ENCODE peak calls at places on chromosomes 7 and 10, in eight cellular contexts. One of them, this sample, is unnamed.

GRCh38 chr10:75495434-75496190 is 64.2 kb downstream of the LRMDA start:
- DNase-seq in ascending aorta: no peak
- DNase-seq in left ventricle myocardium inferior: no peak
- DNase-seq in lower lobe of right lung: no peak
- DNase-seq in CD8-positive, alpha-beta T cell: no peak
- DNase-seq in breast epithelium: no peak
- DNase-seq in K562: no peak
- DNase-seq in brain microvascular endothelial cell: no peak
- DNase-seq in this sample: no peak

GRCh38 chr7:5495581-5496375 is 72.1 kb upstream of the TNRC18 start:
- DNase-seq in left ventricle myocardium inferior: peak
- DNase-seq in CD8-positive, alpha-beta T cell: no peak
- DNase-seq in ascending aorta: peak
- DNase-seq in K562: no peak
- DNase-seq in lower lobe of right lung: no peak
- DNase-seq in breast epithelium: peak
- DNase-seq in brain microvascular endothelial cell: no peak
- DNase-seq in this sample: no peak

GRCh38 chr7:17311952-17312351 is 13.5 kb downstream of the AHR start:
- DNase-seq in ascending aorta: no peak
- DNase-seq in brain microvascular endothelial cell: no peak
- DNase-seq in lower lobe of right lung: no peak
- DNase-seq in K562: no peak
- DNase-seq in breast epithelium: no peak
- DNase-seq in CD8-positive, alpha-beta T cell: no peak
- DNase-seq in left ventricle myocardium inferior: no peak
- DNase-seq in this sample: no peak

GRCh38 chr10:12077580-12078180 is 8.9 kb downstream of the DHTKD1 start:
- DNase-seq in K562: no peak
- DNase-seq in CD8-positive, alpha-beta T cell: no peak
- DNase-seq in lower lobe of right lung: no peak
- DNase-seq in breast epithelium: no peak
- DNase-seq in ascending aorta: no peak
- DNase-seq in left ventricle myocardium inferior: no peak
- DNase-seq in brain microvascular endothelial cell: no peak
- DNase-seq in this sample: no peak

GRCh38 chr7:155001756-155002410 is 1.0 kb downstream of the PAXIP1 start:
- DNase-seq in left ventricle myocardium inferior: no peak
- DNase-seq in breast epithelium: no peak
- DNase-seq in K562: peak
- DNase-seq in CD8-positive, alpha-beta T cell: peak
- DNase-seq in brain microvascular endothelial cell: no peak
- DNase-seq in lower lobe of right lung: no peak
- DNase-seq in ascending aorta: no peak
- DNase-seq in this sample: no peak

GRCh38 chr10:100303724-100304319 is 17.3 kb upstream of the BLOC1S2 start:
- DNase-seq in CD8-positive, alpha-beta T cell: no peak
- DNase-seq in lower lobe of right lung: no peak
- DNase-seq in breast epithelium: no peak
- DNase-seq in ascending aorta: no peak
- DNase-seq in brain microvascular endothelial cell: no peak
- DNase-seq in K562: peak
- DNase-seq in left ventricle myocardium inferior: no peak
- DNase-seq in this sample: no peak

GRCh38 chr7:122652851-122653250 is 46.1 kb downstream of the RNF133 start:
- DNase-seq in left ventricle myocardium inferior: no peak
- DNase-seq in ascending aorta: no peak
- DNase-seq in K562: no peak
- DNase-seq in brain microvascular endothelial cell: no peak
- DNase-seq in lower lobe of right lung: peak
- DNase-seq in breast epithelium: no peak
- DNase-seq in CD8-positive, alpha-beta T cell: no peak
- DNase-seq in this sample: no peak

GRCh38 chr7:78020131-78020873 is 221.7 kb downstream of the PHTF2 start:
- DNase-seq in ascending aorta: no peak
- DNase-seq in lower lobe of right lung: no peak
- DNase-seq in breast epithelium: no peak
- DNase-seq in CD8-positive, alpha-beta T cell: peak
- DNase-seq in brain microvascular endothelial cell: peak
- DNase-seq in K562: peak
- DNase-seq in left ventricle myocardium inferior: no peak
- DNase-seq in this sample: peak

GRCh38 chr10:11670311-11670825 is 58.9 kb upstream of the USP6NL start:
- DNase-seq in left ventricle myocardium inferior: no peak
- DNase-seq in breast epithelium: no peak
- DNase-seq in CD8-positive, alpha-beta T cell: no peak
- DNase-seq in lower lobe of right lung: no peak
- DNase-seq in brain microvascular endothelial cell: no peak
- DNase-seq in K562: no peak
- DNase-seq in ascending aorta: no peak
- DNase-seq in this sample: no peak

GRCh38 chr7:33979807-33980355 is 74.5 kb downstream of the BMPER start:
- DNase-seq in breast epithelium: no peak
- DNase-seq in lower lobe of right lung: no peak
- DNase-seq in ascending aorta: no peak
- DNase-seq in CD8-positive, alpha-beta T cell: no peak
- DNase-seq in brain microvascular endothelial cell: peak
- DNase-seq in left ventricle myocardium inferior: no peak
- DNase-seq in K562: no peak
- DNase-seq in this sample: peak

GRCh38 chr10:77029684-77030407 is 607.8 kb downstream of the KCNMA1 start:
- DNase-seq in lower lobe of right lung: no peak
- DNase-seq in brain microvascular endothelial cell: no peak
- DNase-seq in ascending aorta: no peak
- DNase-seq in K562: no peak
- DNase-seq in left ventricle myocardium inferior: no peak
- DNase-seq in breast epithelium: no peak
- DNase-seq in CD8-positive, alpha-beta T cell: no peak
- DNase-seq in this sample: no peak

GRCh38 chr7:6631605-6632004 is 5.5 kb upstream of the ZNF316 start:
- DNase-seq in lower lobe of right lung: no peak
- DNase-seq in ascending aorta: no peak
- DNase-seq in breast epithelium: no peak
- DNase-seq in CD8-positive, alpha-beta T cell: no peak
- DNase-seq in left ventricle myocardium inferior: no peak
- DNase-seq in K562: no peak
- DNase-seq in brain microvascular endothelial cell: no peak
- DNase-seq in this sample: no peak

GRCh38 chr7:130735273-130735716 is 1.3 kb upstream of the KLF14 start:
- DNase-seq in breast epithelium: no peak
- DNase-seq in left ventricle myocardium inferior: no peak
- DNase-seq in ascending aorta: no peak
- DNase-seq in brain microvascular endothelial cell: no peak
- DNase-seq in CD8-positive, alpha-beta T cell: no peak
- DNase-seq in K562: no peak
- DNase-seq in lower lobe of right lung: no peak
- DNase-seq in this sample: no peak

GRCh38 chr7:123030631-123031030 is 35.1 kb upstream of the TAS2R16 start:
- DNase-seq in brain microvascular endothelial cell: no peak
- DNase-seq in CD8-positive, alpha-beta T cell: no peak
- DNase-seq in K562: no peak
- DNase-seq in lower lobe of right lung: no peak
- DNase-seq in ascending aorta: no peak
- DNase-seq in left ventricle myocardium inferior: no peak
- DNase-seq in breast epithelium: no peak
- DNase-seq in this sample: no peak

GRCh38 chr10:119270893-119271361 is 63.6 kb downstream of the GRK5 start:
- DNase-seq in lower lobe of right lung: peak
- DNase-seq in brain microvascular endothelial cell: peak
- DNase-seq in ascending aorta: no peak
- DNase-seq in left ventricle myocardium inferior: peak
- DNase-seq in CD8-positive, alpha-beta T cell: peak
- DNase-seq in breast epithelium: peak
- DNase-seq in K562: peak
- DNase-seq in this sample: no peak

GRCh38 chr7:120054376-120055100 is 218.4 kb upstream of the KCND2 start:
- DNase-seq in lower lobe of right lung: no peak
- DNase-seq in brain microvascular endothelial cell: no peak
- DNase-seq in left ventricle myocardium inferior: no peak
- DNase-seq in ascending aorta: no peak
- DNase-seq in CD8-positive, alpha-beta T cell: no peak
- DNase-seq in K562: no peak
- DNase-seq in breast epithelium: no peak
- DNase-seq in this sample: no peak

GRCh38 chr7:11540271-11540761 is 291.7 kb downstream of the THSD7A start:
- DNase-seq in ascending aorta: no peak
- DNase-seq in brain microvascular endothelial cell: no peak
- DNase-seq in breast epithelium: no peak
- DNase-seq in K562: no peak
- DNase-seq in left ventricle myocardium inferior: no peak
- DNase-seq in lower lobe of right lung: no peak
- DNase-seq in CD8-positive, alpha-beta T cell: no peak
- DNase-seq in this sample: peak

GRCh38 chr7:128459394-128459878 is 3.8 kb downstream of the HILPDA start:
- DNase-seq in left ventricle myocardium inferior: peak
- DNase-seq in lower lobe of right lung: peak
- DNase-seq in K562: peak
- DNase-seq in CD8-positive, alpha-beta T cell: peak
- DNase-seq in ascending aorta: no peak
- DNase-seq in brain microvascular endothelial cell: peak
- DNase-seq in breast epithelium: no peak
- DNase-seq in this sample: peak

GRCh38 chr10:13787015-13787421 is 200.3 kb downstream of the PRPF18 start:
- DNase-seq in K562: no peak
- DNase-seq in lower lobe of right lung: no peak
- DNase-seq in brain microvascular endothelial cell: peak
- DNase-seq in ascending aorta: no peak
- DNase-seq in breast epithelium: no peak
- DNase-seq in CD8-positive, alpha-beta T cell: peak
- DNase-seq in left ventricle myocardium inferior: no peak
- DNase-seq in this sample: no peak

DNA sequence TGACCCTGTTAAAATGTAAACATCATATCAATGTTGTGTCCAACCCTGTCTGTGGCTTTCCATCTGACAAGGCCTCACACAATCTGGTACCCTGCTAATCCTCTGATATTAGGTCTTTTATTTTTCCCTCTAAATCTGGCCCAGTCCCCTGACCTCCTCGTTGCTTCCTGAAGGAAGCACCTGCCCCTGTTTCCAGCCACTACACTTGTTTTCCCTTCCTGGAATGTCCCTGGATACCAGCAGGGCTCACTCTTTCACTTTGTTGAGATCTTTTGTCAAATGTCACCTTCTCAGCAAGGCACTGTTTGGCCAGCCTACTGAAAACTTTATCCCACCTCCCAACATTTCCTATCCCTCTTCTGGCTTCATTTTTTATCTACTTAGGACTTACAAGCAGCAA is 2.1 kb downstream of the SAMD9L start:
- DNase-seq in breast epithelium: no peak
- DNase-seq in CD8-positive, alpha-beta T cell: no peak
- DNase-seq in K562: no peak
- DNase-seq in lower lobe of right lung: no peak
- DNase-seq in left ventricle myocardium inferior: no peak
- DNase-seq in ascending aorta: no peak
- DNase-seq in brain microvascular endothelial cell: no peak
- DNase-seq in this sample: no peak
- H3K4me3 ChIP-seq in breast epithelium: no peak
- H3K4me3 ChIP-seq in CD8-positive, alpha-beta T cell: no peak
- H3K4me3 ChIP-seq in K562: no peak
- H3K4me3 ChIP-seq in lower lobe of right lung: peak
- H3K4me3 ChIP-seq in left ventricle myocardium inferior: peak
- H3K4me3 ChIP-seq in ascending aorta: peak
- H3K4me3 ChIP-seq in brain microvascular endothelial cell: no peak
- H3K4me3 ChIP-seq in this sample: no peak

GRCh38 chr10:48957361-48957760 is 17.7 kb upstream of the LRRC18 start:
- DNase-seq in ascending aorta: no peak
- DNase-seq in lower lobe of right lung: no peak
- DNase-seq in CD8-positive, alpha-beta T cell: no peak
- DNase-seq in K562: no peak
- DNase-seq in breast epithelium: no peak
- DNase-seq in left ventricle myocardium inferior: no peak
- DNase-seq in brain microvascular endothelial cell: no peak
- DNase-seq in this sample: no peak
- TF ChIP-seq CTCF in ascending aorta: no peak
- TF ChIP-seq CTCF in lower lobe of right lung: no peak
- TF ChIP-seq CTCF in CD8-positive, alpha-beta T cell: no peak
- TF ChIP-seq CTCF in K562: no peak
- TF ChIP-seq CTCF in breast epithelium: no peak
- TF ChIP-seq CTCF in left ventricle myocardium inferior: no peak
- TF ChIP-seq CTCF in brain microvascular endothelial cell: no peak
- TF ChIP-seq CTCF in this sample: no peak

DNA sequence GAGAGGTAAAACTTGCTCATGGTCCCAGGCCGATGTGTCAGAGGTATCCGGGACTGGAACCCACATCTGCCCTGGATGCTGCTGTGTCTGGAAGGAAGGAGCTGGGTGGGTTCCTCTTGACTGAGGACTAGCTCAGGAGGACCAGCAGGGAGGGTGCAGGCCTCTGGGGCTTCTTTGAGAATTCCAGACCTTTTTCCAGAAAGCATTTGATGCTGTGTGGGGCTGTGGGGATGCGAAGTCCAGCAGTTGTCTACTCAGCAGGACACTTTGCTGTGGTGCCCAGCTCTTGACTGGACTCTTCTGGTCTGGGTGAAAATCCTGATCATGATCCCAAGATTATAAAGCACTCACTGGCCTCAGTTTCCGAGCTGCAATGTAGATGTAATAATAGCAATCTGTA is 1.7 kb downstream of the RAMP3 start:
- DNase-seq in CD8-positive, alpha-beta T cell: no peak
- DNase-seq in lower lobe of right lung: no peak
- DNase-seq in ascending aorta: no peak
- DNase-seq in K562: no peak
- DNase-seq in breast epithelium: no peak
- DNase-seq in left ventricle myocardium inferior: no peak
- DNase-seq in brain microvascular endothelial cell: no peak
- DNase-seq in this sample: no peak
- H3K4me3 ChIP-seq in CD8-positive, alpha-beta T cell: no peak
- H3K4me3 ChIP-seq in lower lobe of right lung: peak
- H3K4me3 ChIP-seq in ascending aorta: no peak
- H3K4me3 ChIP-seq in K562: no peak
- H3K4me3 ChIP-seq in breast epithelium: peak
- H3K4me3 ChIP-seq in left ventricle myocardium inferior: peak
- H3K4me3 ChIP-seq in brain microvascular endothelial cell: no peak
- H3K4me3 ChIP-seq in this sample: no peak

GRCh38 chr7:95865716-95866371 is 93.5 kb downstream of the DYNC1I1 start:
- DNase-seq in left ventricle myocardium inferior: no peak
- DNase-seq in ascending aorta: no peak
- DNase-seq in lower lobe of right lung: no peak
- DNase-seq in brain microvascular endothelial cell: peak
- DNase-seq in CD8-positive, alpha-beta T cell: no peak
- DNase-seq in K562: no peak
- DNase-seq in breast epithelium: no peak
- DNase-seq in this sample: no peak
- TF ChIP-seq CTCF in left ventricle myocardium inferior: no peak
- TF ChIP-seq CTCF in ascending aorta: no peak
- TF ChIP-seq CTCF in lower lobe of right lung: no peak
- TF ChIP-seq CTCF in brain microvascular endothelial cell: peak
- TF ChIP-seq CTCF in CD8-positive, alpha-beta T cell: no peak
- TF ChIP-seq CTCF in K562: peak
- TF ChIP-seq CTCF in breast epithelium: no peak
- TF ChIP-seq CTCF in this sample: peak